ENCODE peak calls at places on chromosomes 2 and 18, in four cellular contexts. R is Ammon's horn, J is bronchial epithelial cell, E is epithelial cell of proximal tubule. I is an unnamed sample.

GRCh38 chr2:25373269-25373981 is 31.7 kb upstream of the DNMT3A start:
- DNase-seq in R (no peak), J (peak), E (no peak), I (no peak)

GRCh38 chr2:98769784-98770183 is 38.9 kb upstream of the MGAT4A start:
- DNase-seq in R (no peak), J (no peak), E (no peak), I (peak)

GRCh38 chr2:143263045-143263625 is 133.9 kb downstream of the ARHGAP15 start:
- DNase-seq in R (no peak), J (peak), E (no peak), I (no peak)

GRCh38 chr2:228768818-228769217 is 502.3 kb downstream of the PID1 start:
- DNase-seq in R (no peak), J (peak), E (peak), I (no peak)

GRCh38 chr2:85485815-85486214 is 53.2 kb upstream of the MAT2A start:
- DNase-seq in R (no peak), J (no peak), E (no peak), I (no peak)

GRCh38 chr2:227862741-227863588 is 8.5 kb upstream of the DAW1 start:
- DNase-seq in R (no peak), J (peak), E (peak), I (no peak)

GRCh38 chr18:69774831-69775230 is 172.8 kb downstream of the CD226 start:
- DNase-seq in R (no peak), J (no peak), E (no peak), I (no peak)

GRCh38 chr2:205776139-205776538 is 93.8 kb downstream of the NRP2 start:
- DNase-seq in R (peak), J (no peak), E (no peak), I (no peak)

GRCh38 chr18:49548266-49548665 is 13.6 kb upstream of the LIPG start:
- DNase-seq in R (no peak), J (peak), E (no peak), I (no peak)

GRCh38 chr2:201157694-201158093 is 25.2 kb upstream of the CASP10 start:
- DNase-seq in R (no peak), J (peak), E (no peak), I (no peak)

GRCh38 chr2:188512456-188512855 is 220.8 kb downstream of the GULP1 start:
- DNase-seq in R (peak), J (peak), E (no peak), I (no peak)

GRCh38 chr2:201932511-201932910 is 101.1 kb upstream of the FZD7 start:
- DNase-seq in R (peak), J (no peak), E (no peak), I (no peak)

GRCh38 chr2:173761603-173762119 is 203.5 kb downstream of the SP3 start:
- DNase-seq in R (no peak), J (no peak), E (no peak), I (no peak)

GRCh38 chr2:23327897-23328296 is 57.1 kb upstream of the KLHL29 start:
- DNase-seq in R (no peak), J (no peak), E (no peak), I (no peak)

GRCh38 chr2:140814141-140814540 is 1316.7 kb downstream of the LRP1B start:
- DNase-seq in R (no peak), J (no peak), E (no peak), I (no peak)

GRCh38 chr2:105294844-105295481 is 34.6 kb downstream of the TGFBRAP1 start:
- DNase-seq in R (peak), J (peak), E (no peak), I (no peak)

GRCh38 chr2:102438578-102438977 is 15.6 kb downstream of the IL18RAP start:
- DNase-seq in R (no peak), J (no peak), E (no peak), I (no peak)

GRCh38 chr2:128259585-128259984 is 59.1 kb downstream of the HS6ST1 start:
- DNase-seq in R (no peak), J (no peak), E (no peak), I (no peak)

GRCh38 chr18:34959211-34959829 is 81.9 kb upstream of the MAPRE2 start:
- DNase-seq in R (no peak), J (no peak), E (no peak), I (no peak)

GRCh38 chr18:39622431-39622830 is 2056.8 kb upstream of the CELF4 start:
- DNase-seq in R (no peak), J (no peak), E (no peak), I (no peak)

GRCh38 chr18:46675112-46675511 is 18.1 kb upstream of the LOXHD1 start:
- DNase-seq in R (no peak), J (no peak), E (no peak), I (no peak)

GRCh38 chr2:54497738-54498680 is 41.9 kb downstream of the SPTBN1 start:
- DNase-seq in R (peak), J (no peak), E (no peak), I (no peak)

GRCh38 chr2:24385366-24385765 is 25.0 kb upstream of the ITSN2 start:
- DNase-seq in R (no peak), J (peak), E (no peak), I (no peak)

I was measured in T-helper 22 cell.